ENCODE peak calls at places on chromosome 5, in seven cellular contexts. T is posterior cingulate gyrus; Z is stimulated activated CD4-positive, alpha-beta T cell treated with anti-CD3 and anti-CD28 coated beads, Interleukin-4, amount 100 ng/mL, for 24 hours; Q is aorta; E is anterior cingulate cortex; N is kidney tubule cell; U is CD8-positive, alpha-beta T cell. M is an unnamed sample.

GRCh38 chr5:43543434-43543833 is 13.4 kb downstream of the PAIP1 start:
- DNase-seq in T (no peak), Z (no peak), Q (no peak), E (no peak), N (peak), U (no peak), M (no peak)

GRCh38 chr5:151862811-151863472 is 61.7 kb downstream of the GLRA1 start:
- DNase-seq in T (no peak), Z (no peak), Q (no peak), E (no peak), N (no peak), U (no peak), M (no peak)

GRCh38 chr5:673140-673836 is 19.9 kb downstream of the TPPP start:
- DNase-seq in T (no peak), Z (no peak), Q (peak), E (no peak), N (no peak), U (no peak), M (no peak)

GRCh38 chr5:36949593-36949992 is 73.0 kb downstream of the NIPBL start:
- DNase-seq in T (no peak), Z (no peak), Q (no peak), E (no peak), N (no peak), U (no peak), M (no peak)

GRCh38 chr5:34475249-34475966 is 180.7 kb upstream of the RAI14 start:
- DNase-seq in T (no peak), Z (no peak), Q (no peak), E (no peak), N (no peak), U (no peak), M (no peak)

GRCh38 chr5:68435611-68436010 is 220.1 kb downstream of the PIK3R1 start:
- DNase-seq in T (no peak), Z (no peak), Q (no peak), E (no peak), N (no peak), U (no peak), M (no peak)

GRCh38 chr5:124746916-124747769 is 704 bp upstream of the ZNF608 start:
- DNase-seq in T (peak), Z (no peak), Q (peak), E (peak), N (peak), U (no peak), M (peak)

GRCh38 chr5:149210229-149210628 is 61.4 kb upstream of the AFAP1L1 start:
- DNase-seq in T (no peak), Z (no peak), Q (no peak), E (no peak), N (no peak), U (no peak), M (no peak)

GRCh38 chr5:156826150-156826549 is 23.9 kb upstream of the PPP1R2B start:
- DNase-seq in T (no peak), Z (no peak), Q (no peak), E (no peak), N (no peak), U (no peak), M (no peak)

GRCh38 chr5:75152861-75153260 is 83.8 kb downstream of the ANKRD31 start:
- DNase-seq in T (no peak), Z (no peak), Q (no peak), E (no peak), N (peak), U (no peak), M (no peak)

GRCh38 chr5:81579525-81579924 is 171.4 kb downstream of the SSBP2 start:
- DNase-seq in T (no peak), Z (no peak), Q (no peak), E (no peak), N (no peak), U (no peak), M (no peak)

GRCh38 chr5:118919016-118919415 is 69.3 kb downstream of the DTWD2 start:
- DNase-seq in T (no peak), Z (no peak), Q (no peak), E (no peak), N (no peak), U (no peak), M (no peak)

GRCh38 chr5:175714686-175715085 is 56.8 kb downstream of the HRH2 start:
- DNase-seq in T (no peak), Z (no peak), Q (peak), E (no peak), N (no peak), U (no peak), M (no peak)

GRCh38 chr5:16791036-16791705 is 144.9 kb downstream of the MYO10 start:
- DNase-seq in T (no peak), Z (peak), Q (no peak), E (no peak), N (peak), U (no peak), M (peak)

GRCh38 chr5:173472164-173472563 is 143.9 kb upstream of the STC2 start:
- DNase-seq in T (peak), Z (no peak), Q (no peak), E (no peak), N (peak), U (no peak), M (no peak)

GRCh38 chr5:74341221-74341620 is 299.3 kb downstream of the ENC1 start:
- DNase-seq in T (no peak), Z (no peak), Q (no peak), E (no peak), N (no peak), U (no peak), M (no peak)

GRCh38 chr5:32443541-32444190 is 874 bp downstream of the ZFR start:
- DNase-seq in T (peak), Z (peak), Q (peak), E (no peak), N (peak), U (peak), M (no peak)

GRCh38 chr5:135356522-135357318 is 42.3 kb downstream of the MACROH2A1 start:
- DNase-seq in T (no peak), Z (no peak), Q (peak), E (no peak), N (peak), U (no peak), M (no peak)

GRCh38 chr5:20335978-20336377 is 348.0 kb upstream of the CDH18 start:
- DNase-seq in T (no peak), Z (no peak), Q (no peak), E (no peak), N (no peak), U (no peak), M (no peak)